ENCODE peak calls at places on chromosomes 13 and 19, in four cellular contexts. Y, Z, N and I are unnamed samples.

GRCh38 chr19:14977128-14977527 is 2.5 kb downstream of the SLC1A6 start:
- DNase-seq in Y (no peak), Z (no peak), N (no peak), I (no peak)

GRCh38 chr13:102286326-102286725 is 115.5 kb downstream of the FGF14 start:
- DNase-seq in Z (no peak), Y (peak; percentile 74), N (no peak), I (no peak)

GRCh38 chr19:28862238-28862637 is 350.7 kb downstream of the UQCRFS1 start:
- DNase-seq in N (no peak), Z (no peak), Y (no peak), I (no peak)

GRCh38 chr13:30576528-30576927 is 41.2 kb upstream of the USPL1 start:
- DNase-seq in Y (no peak), N (peak; percentile 11), Z (no peak), I (no peak)

GRCh38 chr19:4082172-4082571 is 15.5 kb upstream of the ZBTB7A start:
- DNase-seq in N (no peak), Y (no peak), Z (no peak), I (no peak)

GRCh38 chr19:45477713-45478453 is 10.1 kb downstream of the FOSB start:
- DNase-seq in N (no peak), Y (no peak), Z (no peak), I (no peak)

GRCh38 chr13:23883255-23883654 is 5.9 kb downstream of the MIPEP start:
- DNase-seq in N (no peak), Z (no peak), Y (no peak), I (no peak)

GRCh38 chr19:6103894-6104293 is 6.4 kb downstream of the RFX2 start:
- DNase-seq in Z (no peak), N (no peak), Y (no peak), I (no peak)

GRCh38 chr13:110330491-110331001 is 23.5 kb downstream of the COL4A2 start:
- DNase-seq in N (no peak), Z (no peak), Y (no peak), I (no peak)

GRCh38 chr19:29845576-29846176 is 33.9 kb downstream of the CCNE1 start:
- DNase-seq in N (peak; percentile 37), Y (no peak), Z (peak; percentile 66), I (peak; percentile 67)

GRCh38 chr13:112574476-112575294 is 13.3 kb downstream of the TUBGCP3 start:
- DNase-seq in N (no peak), Z (no peak), Y (no peak), I (no peak)

GRCh38 chr19:4431808-4432674 is 25.6 kb downstream of the UBXN6 start:
- DNase-seq in Z (no peak), Y (no peak), N (no peak), I (no peak)

GRCh38 chr19:5804516-5805464 is at the start of gene NRTN:
- DNase-seq in N (peak; percentile 67), Y (no peak), Z (peak; percentile 57), I (peak; percentile 67)

GRCh38 chr13:74226791-74227475 is 92.7 kb upstream of the KLF12 start:
- DNase-seq in Y (no peak), N (no peak), Z (no peak), I (no peak)

GRCh38 chr19:55546822-55547614 is 1.7 kb upstream of the SBK3 start:
- DNase-seq in Z (peak; percentile 41), N (peak; percentile 55), Y (peak; percentile 43), I (peak; percentile 46)

GRCh38 chr13:65787087-65787486 is 1443.0 kb downstream of the PCDH9 start:
- DNase-seq in N (no peak), Y (no peak), Z (no peak), I (no peak)

GRCh38 chr13:20686167-20686566 is 17.3 kb upstream of the IL17D start:
- DNase-seq in Y (no peak), Z (no peak), N (no peak), I (no peak)

GRCh38 chr13:73754727-73755292 is 379.4 kb downstream of the KLF12 start:
- DNase-seq in N (no peak), Y (peak; percentile 32), Z (peak; percentile 20), I (peak; percentile 69)

GRCh38 chr19:40348961-40349507 is 539 bp downstream of the PLD3 start:
- DNase-seq in Z (no peak), N (no peak), Y (no peak), I (no peak)

GRCh38 chr13:27788271-27788670 is 4.0 kb upstream of the GSX1 start:
- DNase-seq in N (no peak), Z (no peak), Y (no peak), I (no peak)

GRCh38 chr13:27791146-27791900 is 960 bp upstream of the GSX1 start:
- DNase-seq in N (no peak), Y (no peak), Z (no peak), I (no peak)

GRCh38 chr13:27790523-27790922 is 1.8 kb upstream of the GSX1 start:
- DNase-seq in Y (no peak), Z (no peak), N (no peak), I (no peak)

GRCh38 chr13:27789495-27790303 is 2.6 kb upstream of the GSX1 start:
- DNase-seq in Y (no peak), Z (no peak), N (no peak), I (no peak)

GRCh38 chr13:27789153-27789494 is 3.2 kb upstream of the GSX1 start:
- DNase-seq in Z (no peak), N (no peak), Y (no peak), I (no peak)
- H3K4me3 ChIP-seq in Z (no peak overlapping the region), N (no peak overlapping the region), Y (no peak overlapping the region), I (no peak overlapping the region)

DNA sequence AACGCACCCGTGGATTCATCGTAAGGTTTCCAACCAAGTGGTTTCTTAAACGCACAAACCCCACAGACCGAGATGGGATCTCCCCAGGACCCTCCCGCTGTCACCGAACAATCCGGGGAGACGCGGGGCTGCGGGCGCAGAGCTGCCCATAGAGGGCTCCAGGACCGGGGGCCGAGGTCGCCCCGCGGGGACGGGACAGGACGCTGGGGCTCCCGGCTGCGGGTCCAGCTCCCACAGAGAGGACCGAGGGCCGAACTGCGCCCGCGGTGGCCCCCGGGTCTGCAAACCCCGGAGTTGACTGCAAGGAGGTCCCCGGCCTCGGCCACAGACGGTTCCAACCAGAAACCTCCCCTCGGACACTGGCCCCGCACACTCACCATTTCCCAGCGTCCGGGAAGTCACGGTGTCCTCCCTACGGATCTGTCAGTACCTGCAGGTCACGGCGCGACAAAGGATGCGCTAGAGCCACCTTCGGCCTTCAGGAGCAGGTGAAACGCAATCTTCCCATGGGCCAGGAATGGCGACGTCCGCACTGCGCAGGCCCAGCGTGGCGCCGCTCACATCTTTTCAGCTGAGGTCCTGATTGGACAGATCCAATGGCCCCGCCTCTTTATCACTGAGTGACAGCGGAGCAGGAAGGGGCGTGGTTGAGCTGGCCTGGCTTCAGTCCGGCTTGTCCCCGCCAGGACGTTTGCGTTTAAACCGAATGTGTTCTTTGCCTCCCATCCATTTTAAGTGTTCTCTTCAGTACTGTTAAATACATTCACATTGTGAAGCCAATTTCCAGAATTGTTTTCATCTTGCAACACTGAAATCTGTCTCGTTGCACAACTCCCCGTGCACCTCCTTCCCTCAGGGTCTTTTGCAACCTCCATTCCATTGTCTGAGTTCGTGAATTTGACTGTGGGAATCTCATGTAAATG is at the start of gene ZNF14:
- DNase-seq in N (peak; percentile 95), Y (peak; percentile 69), Z (peak; percentile 95), I (peak; percentile 97)
- H3K27ac ChIP-seq in N (peak within 1 kb of the TSS; percentile 73), Y (peak within 1 kb of the TSS; percentile 52), Z (peak within 1 kb of the TSS; percentile 76), I (peak within 1 kb of the TSS; percentile 74)

DNA sequence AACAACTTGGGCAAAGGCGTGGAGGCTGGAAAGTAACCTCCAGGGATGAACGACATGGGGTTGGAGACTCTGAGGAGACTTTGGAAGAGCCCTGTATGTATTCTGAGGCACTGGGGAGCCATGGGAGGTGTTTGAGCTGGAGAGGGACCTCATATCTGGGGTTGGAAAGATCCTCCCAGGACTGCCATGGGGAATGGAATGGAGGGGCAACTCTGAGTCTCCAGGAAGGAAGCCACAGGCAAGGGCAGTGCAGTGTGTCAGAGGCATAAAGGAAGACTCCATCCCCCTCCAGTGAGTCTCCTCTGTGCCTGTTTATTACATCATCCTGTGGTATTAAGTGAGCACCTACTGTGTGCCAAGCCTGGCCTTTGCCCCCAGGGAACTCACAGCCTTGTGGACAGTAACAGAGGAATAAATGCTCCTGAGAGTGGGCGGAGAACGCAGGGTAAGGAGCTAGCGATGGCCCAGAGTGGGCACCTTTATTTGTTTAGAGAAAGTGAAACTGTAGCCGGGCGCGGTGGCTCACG is 7.7 kb downstream of the PEAK3 start:
- DNase-seq in Z (no peak), N (no peak), Y (no peak), I (no peak)
- H3K4me3 ChIP-seq in Z (no peak overlapping the region), N (no peak overlapping the region), Y (peak overlapping the region; percentile 42), I (no peak overlapping the region)

DNA sequence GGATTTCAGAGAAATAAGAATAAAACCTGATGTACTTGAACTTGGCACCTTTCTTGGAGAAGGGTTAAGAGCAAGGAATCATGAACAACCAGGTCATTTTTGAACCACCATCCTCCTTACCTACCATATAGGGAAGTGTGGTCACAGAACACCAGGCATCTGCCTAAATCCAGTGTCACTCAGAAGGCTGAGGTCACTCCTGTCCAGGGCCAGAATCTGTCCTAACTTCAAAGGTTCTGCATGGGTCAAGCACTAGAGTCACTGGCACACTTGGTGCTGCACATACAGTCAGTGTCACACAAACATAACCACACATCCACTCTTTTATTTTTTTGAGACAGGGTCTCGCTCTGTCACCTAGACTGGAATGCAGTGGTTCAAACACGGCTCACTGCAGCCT is 1.6 kb downstream of the ZNF565 start:
- DNase-seq in N (no peak), Y (no peak), Z (no peak), I (no peak)
- H3K27ac ChIP-seq in N (no peak overlapping the region), Y (no peak overlapping the region), Z (no peak overlapping the region), I (no peak overlapping the region)

GRCh38 chr19:1259206-1259872 is 9.8 kb upstream of the CIRBP start:
- DNase-seq in Y (no peak), Z (peak; percentile 68), N (peak; percentile 88), I (peak; percentile 86)

GRCh38 chr19:1258707-1259205 is 10.4 kb downstream of the MIDN start:
- DNase-seq in Y (no peak), Z (no peak), N (no peak), I (no peak)

GRCh38 chr19:1256646-1257474 is 8.5 kb downstream of the MIDN start:
- DNase-seq in N (peak; percentile 16), Y (no peak), Z (no peak), I (no peak)

GRCh38 chr19:1257475-1258160 is 9.2 kb downstream of the MIDN start:
- DNase-seq in N (no peak), Y (no peak), Z (no peak), I (no peak)

GRCh38 chr19:1258161-1258492 is 9.7 kb downstream of the MIDN start:
- DNase-seq in N (no peak), Z (no peak), Y (no peak), I (no peak)
- H3K4me3 ChIP-seq in N (no peak overlapping the region), Z (no peak overlapping the region), Y (no peak overlapping the region), I (no peak overlapping the region)

DNA sequence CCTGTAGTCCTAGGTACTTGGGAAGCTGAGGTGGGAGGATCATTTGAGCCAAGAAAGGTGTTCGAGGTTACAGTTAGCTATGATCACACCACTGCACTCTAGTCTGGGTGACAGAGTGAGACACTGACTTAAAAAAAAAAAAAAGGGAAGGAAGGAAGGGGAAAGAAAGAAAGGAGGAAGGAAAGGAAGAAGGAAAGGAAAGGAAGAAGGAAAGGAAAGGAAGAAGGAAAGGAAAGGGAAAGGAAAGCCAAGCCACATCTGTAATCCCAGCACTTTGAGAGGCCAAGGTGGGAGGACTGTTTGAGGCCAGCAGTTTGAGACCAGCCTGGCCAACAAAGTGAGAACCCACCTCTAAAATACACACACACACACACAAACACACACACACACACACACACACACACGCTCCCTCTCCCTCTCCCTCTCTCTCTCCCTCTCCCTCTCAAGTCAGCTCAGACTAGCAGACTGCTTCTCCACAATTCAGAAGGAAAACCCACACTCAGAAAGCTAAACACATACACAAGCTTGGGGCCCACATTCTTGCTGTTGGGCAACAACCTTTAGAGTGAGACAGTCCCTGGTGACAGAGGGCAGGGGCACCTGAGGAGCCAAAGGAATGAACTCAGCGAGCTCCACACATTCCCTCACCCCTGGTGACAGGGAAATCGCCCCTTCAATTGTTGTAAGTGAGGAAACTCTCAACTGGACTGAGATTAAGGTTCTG is 2.7 kb downstream of the ZNF709 start:
- DNase-seq in N (no peak), Z (no peak), Y (no peak), I (no peak)
- H3K27ac ChIP-seq in N (no peak overlapping the region), Z (no peak overlapping the region), Y (no peak overlapping the region), I (no peak overlapping the region)